ENCODE peak calls at places on chromosomes 4 and X, in ten cellular contexts. S is CD14-positive monocyte; Y is lower lobe of right lung; U is brain microvascular endothelial cell; D is GM06990; L is endothelial cell; P is CD8-positive, alpha-beta T cell; N is Caco-2; A is neural crest cell; E is testis. B is an unnamed sample.

GRCh38 chr4:62953752-62954151 is 1455.5 kb downstream of the TECRL start:
- DNase-seq in P (no peak), Y (no peak), A (no peak), U (no peak), S (no peak), E (no peak), L (no peak), N (no peak), D (no peak), B (no peak)

GRCh38 chrX:55919367-55920221 is 202.0 kb downstream of the RRAGB start:
- DNase-seq in Y (no peak), L (no peak), D (peak; percentile 82), S (no peak), P (no peak), E (no peak), U (no peak), A (no peak), N (no peak), B (peak; percentile 37)

GRCh38 chr4:54231419-54232150 is 2.5 kb downstream of the PDGFRA start:
- DNase-seq in A (no peak), E (peak; percentile 59), S (no peak), N (peak; percentile 51), Y (no peak), D (peak; percentile 22), P (no peak), L (peak; percentile 39), U (peak; percentile 6), B (no peak)

GRCh38 chr4:173521474-173522159 is 8.4 kb downstream of the HAND2 start:
- DNase-seq in A (no peak), N (no peak), U (no peak), P (no peak), L (no peak), Y (no peak), E (no peak), D (no peak), S (no peak), B (no peak)

GRCh38 chr4:158860856-158861255 is 92.0 kb downstream of the FNIP2 start:
- DNase-seq in D (no peak), S (no peak), U (no peak), A (no peak), P (no peak), N (no peak), E (no peak), L (no peak), Y (no peak), B (peak; percentile 51)

GRCh38 chr4:13542577-13543042 is 1.7 kb downstream of the NKX3-2 start:
- DNase-seq in A (no peak), P (no peak), E (no peak), S (no peak), Y (no peak), N (no peak), U (no peak), D (no peak), L (no peak), B (peak; percentile 24)

GRCh38 chr4:140426610-140427103 is 791 bp downstream of the CLGN start:
- DNase-seq in N (no peak), S (no peak), L (peak; percentile 40), E (peak; percentile 27), A (peak; percentile 35), P (no peak), Y (no peak), D (peak; percentile 19), U (no peak), B (no peak)

GRCh38 chrX:96611619-96612362 is 72.9 kb upstream of the DIAPH2 start:
- DNase-seq in D (no peak), L (no peak), A (no peak), Y (no peak), S (no peak), P (no peak), E (no peak), U (peak; percentile 24), N (no peak), B (no peak)

GRCh38 chr4:128060130-128060619 is 937 bp upstream of the LARP1B start:
- DNase-seq in S (no peak), U (no peak), L (no peak), Y (no peak), D (no peak), P (no peak), N (no peak), A (no peak), E (no peak), B (no peak)

GRCh38 chr4:128060620-128061565 is at the start of gene LARP1B:
- DNase-seq in L (peak; percentile 94), E (peak; percentile 96), A (peak; percentile 91), P (peak; percentile 88), Y (peak; percentile 98), S (peak; percentile 87), U (peak; percentile 93), D (peak; percentile 98), N (peak; percentile 97), B (peak; percentile 98)

GRCh38 chr4:128056396-128056795 is 4.7 kb upstream of the LARP1B start:
- DNase-seq in U (no peak), P (no peak), S (no peak), N (no peak), Y (no peak), A (no peak), D (no peak), L (no peak), E (no peak), B (no peak)

DNA sequence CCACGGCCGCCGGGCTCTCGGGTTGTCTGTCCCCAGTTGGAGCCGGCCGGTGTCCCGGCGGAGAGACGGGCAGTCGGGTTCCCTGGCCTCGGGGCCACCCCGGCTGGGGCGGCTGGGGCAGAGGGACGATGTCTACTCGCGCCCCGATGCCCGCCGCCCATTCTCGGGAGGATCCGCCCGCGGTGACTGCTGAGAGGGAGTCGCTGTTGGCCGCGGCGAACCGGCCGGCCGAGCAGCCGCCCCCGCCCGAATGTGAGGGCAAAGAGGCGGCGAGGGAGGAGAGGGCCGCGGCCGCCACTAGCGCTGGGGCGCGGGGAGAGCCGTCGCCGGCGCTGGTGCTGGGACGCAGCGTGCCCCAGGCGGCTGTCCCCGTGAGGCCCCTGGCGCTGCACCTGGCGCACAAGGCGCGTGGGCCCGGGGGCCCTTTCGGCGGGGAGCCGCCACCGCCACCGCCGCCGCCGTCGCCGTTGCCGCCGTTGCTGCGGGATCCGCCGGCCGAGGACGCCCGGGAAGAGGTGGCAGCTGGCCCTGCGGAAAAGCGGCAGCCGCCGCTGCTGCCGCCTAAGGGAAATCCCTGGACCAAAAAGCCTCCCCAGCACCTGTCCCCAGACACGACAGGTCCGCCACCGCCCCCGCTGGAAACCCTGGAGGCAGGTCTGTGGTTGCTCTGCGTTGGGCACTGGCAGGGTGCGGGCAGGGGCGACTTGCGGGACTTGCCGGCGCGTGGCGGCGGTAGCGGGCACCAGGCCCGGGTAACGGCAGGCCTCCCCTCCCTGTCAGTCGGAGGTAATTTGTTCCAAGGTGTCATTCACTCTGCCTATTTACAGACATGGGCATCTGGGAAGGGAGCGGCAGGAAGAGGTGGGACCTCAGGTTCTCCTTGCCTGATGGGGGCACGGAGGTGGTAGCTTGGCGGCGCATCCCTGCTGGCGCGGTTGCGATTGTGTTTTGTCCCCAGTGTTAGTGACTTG is 739 bp downstream of the LARP1B start:
- DNase-seq in S (peak; percentile 49), U (peak; percentile 24), L (peak; percentile 49), P (peak; percentile 16), Y (peak; percentile 72), N (peak; percentile 75), E (peak; percentile 63), A (peak; percentile 55), D (peak; percentile 79), B (peak; percentile 65)
- TF ChIP-seq CTCF in S (no peak), U (peak; percentile 21), L (no peak), P (no peak), Y (no peak), N (peak; percentile 22), E (no peak), A (no peak), D (peak; percentile 38), B (peak; percentile 24)

GRCh38 chrX:40056420-40056819 is 41.3 kb downstream of the BCOR start:
- DNase-seq in L (no peak), D (no peak), A (no peak), P (no peak), E (no peak), U (no peak), N (no peak), Y (no peak), S (no peak), B (no peak)
- TF ChIP-seq CTCF in L (no peak), D (no peak), A (no peak), P (no peak), E (no peak), U (no peak), N (no peak), Y (no peak), S (no peak), B (no peak)

GRCh38 chr4:37453004-37453360 is 208.4 kb downstream of the NWD2 start:
- DNase-seq in U (peak; percentile 43), L (peak; percentile 49), A (peak; percentile 34), E (peak; percentile 82), N (peak; percentile 80), D (peak; percentile 27), Y (no peak), S (no peak), P (no peak), B (peak; percentile 71)
- TF ChIP-seq CTCF in U (peak; percentile 67), L (peak; percentile 22), A (peak; percentile 74), E (no peak), N (peak; percentile 71), D (peak; percentile 62), Y (peak; percentile 47), S (peak; percentile 45), P (peak; percentile 32), B (peak; percentile 72)

DNA sequence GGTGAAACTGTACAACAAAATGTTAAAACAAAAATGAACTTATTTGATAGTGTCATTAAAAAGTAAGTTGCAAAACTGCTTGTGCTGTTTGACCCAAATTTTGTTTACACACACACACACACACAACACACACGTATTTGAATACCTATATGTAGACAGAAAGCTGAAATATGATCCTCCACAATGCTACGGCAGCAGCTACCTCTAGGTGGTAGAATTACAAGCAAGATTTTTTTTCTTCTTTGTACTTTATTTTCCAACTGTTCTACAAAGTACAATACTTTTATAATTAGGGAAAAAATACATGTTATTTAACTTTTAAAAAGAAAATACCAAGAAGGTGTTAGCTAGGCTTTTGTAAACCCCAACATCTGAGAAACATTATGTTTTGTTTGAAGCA is 1.2 kb downstream of the CYTL1 start:
- DNase-seq in L (no peak), S (no peak), A (no peak), E (no peak), Y (no peak), P (no peak), D (no peak), U (no peak), N (no peak), B (no peak)
- TF ChIP-seq CTCF in L (no peak), S (no peak), A (peak; percentile 43), E (no peak), Y (no peak), P (no peak), D (no peak), U (peak; percentile 20), N (no peak), B (no peak)

GRCh38 chrX:48897621-48898306 is at the start of the genes PQBP1 and TIMM17B:
- DNase-seq in N (peak; percentile 91), P (peak; percentile 75), U (peak; percentile 93), D (peak; percentile 93), E (peak; percentile 94), L (peak; percentile 77), S (peak; percentile 89), A (peak; percentile 70), Y (peak; percentile 92), B (peak; percentile 84)
- TF ChIP-seq CTCF in N (no peak), P (no peak), U (no peak), D (no peak), E (no peak), L (no peak), S (no peak), A (no peak), Y (no peak), B (no peak)